ENCODE peak calls at places on chromosomes 7 and 10, in nine cellular contexts. O is adrenal gland, A is B cell, H is neural crest cell, V is endothelial cell, L is glutamatergic neuron, B is spleen, D is H1, M is lower lobe of right lung. Y is an unnamed sample.

GRCh38 chr10:110919971-110920881 is 822 bp downstream of the SHOC2 start:
- DNase-seq in V (peak; percentile 36), M (peak; percentile 62), O (peak; percentile 55), H (peak; percentile 33), A (peak; percentile 69), D (no peak), L (peak; percentile 43), B (no peak), Y (peak; percentile 23)

GRCh38 chr10:13227031-13227430 is 7.1 kb downstream of the UCMA start:
- DNase-seq in L (no peak), D (no peak), B (peak; percentile 11), M (no peak), A (no peak), V (no peak), O (no peak), H (no peak), Y (no peak)

GRCh38 chr10:3805227-3805790 is 20.3 kb upstream of the KLF6 start:
- DNase-seq in B (no peak), V (no peak), L (no peak), O (no peak), A (peak; percentile 70), D (no peak), H (no peak), M (no peak), Y (peak; percentile 57)

GRCh38 chr10:100315603-100316002 is 14.4 kb downstream of the PKD2L1 start:
- DNase-seq in D (no peak), L (no peak), M (no peak), B (no peak), A (no peak), O (no peak), H (no peak), V (no peak), Y (no peak)

GRCh38 chr7:69451715-69452114 is 146.6 kb upstream of the AUTS2 start:
- DNase-seq in O (no peak), L (no peak), B (no peak), A (no peak), M (no peak), V (no peak), H (no peak), D (no peak), Y (no peak)

GRCh38 chr10:79258894-79259293 is 88.4 kb upstream of the PPIF start:
- DNase-seq in M (no peak), D (no peak), O (no peak), A (no peak), L (no peak), H (no peak), B (no peak), V (no peak), Y (no peak)

GRCh38 chr10:72087392-72087968 is 871 bp downstream of the SPOCK2 start:
- DNase-seq in V (no peak), H (no peak), L (peak; percentile 41), D (no peak), M (no peak), O (no peak), A (peak; percentile 64), B (peak; percentile 93), Y (peak; percentile 52)

GRCh38 chr7:28686418-28686800 is 271.7 kb downstream of the TRIL start:
- DNase-seq in V (peak; percentile 22), A (no peak), B (no peak), H (peak; percentile 29), M (no peak), L (no peak), O (no peak), D (no peak), Y (no peak)

GRCh38 chr7:1268866-1269265 is 36.2 kb downstream of the UNCX start:
- DNase-seq in A (no peak), M (no peak), O (no peak), V (no peak), L (no peak), H (no peak), B (no peak), D (no peak), Y (no peak)

GRCh38 chr10:29951441-29951931 is 107.9 kb downstream of the JCAD start:
- DNase-seq in V (no peak), M (no peak), H (no peak), A (no peak), O (peak; percentile 52), D (no peak), L (no peak), B (no peak), Y (no peak)

GRCh38 chr10:96387151-96387550 is 28.3 kb upstream of the OPALIN start:
- DNase-seq in M (no peak), O (no peak), A (no peak), V (no peak), B (no peak), D (no peak), L (no peak), H (no peak), Y (no peak)

GRCh38 chr7:65983965-65984654 is 2.1 kb upstream of the GUSB start:
- DNase-seq in L (no peak), O (no peak), A (peak; percentile 30), B (no peak), M (no peak), D (no peak), V (no peak), H (no peak), Y (no peak)

DNA sequence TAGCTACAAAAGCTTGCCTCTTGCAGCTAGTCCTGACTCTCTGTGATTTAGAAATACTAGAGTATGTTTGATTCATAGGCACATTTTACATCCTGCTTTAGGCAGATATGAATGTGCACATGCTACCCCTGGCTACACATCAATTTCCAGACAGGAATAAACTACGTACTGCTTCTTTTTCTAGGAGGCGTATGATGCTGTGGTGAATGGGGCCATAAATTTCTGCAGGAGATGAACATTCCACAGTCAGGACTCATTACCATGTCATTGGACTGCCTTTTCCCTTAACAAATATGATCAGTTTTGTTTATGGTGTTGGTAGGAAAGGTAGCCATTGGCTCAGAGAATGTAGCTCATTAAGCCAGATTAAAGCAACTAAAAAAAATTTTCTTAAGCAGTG is 50.1 kb upstream of the IFRD1 start:
- DNase-seq in M (no peak), A (no peak), O (no peak), L (no peak), H (no peak), V (no peak), D (no peak), B (no peak), Y (no peak)
- TF ChIP-seq CTCF in M (no peak), A (no peak), O (no peak), L (no peak), H (no peak), V (no peak), D (no peak), B (no peak), Y (no peak)

DNA sequence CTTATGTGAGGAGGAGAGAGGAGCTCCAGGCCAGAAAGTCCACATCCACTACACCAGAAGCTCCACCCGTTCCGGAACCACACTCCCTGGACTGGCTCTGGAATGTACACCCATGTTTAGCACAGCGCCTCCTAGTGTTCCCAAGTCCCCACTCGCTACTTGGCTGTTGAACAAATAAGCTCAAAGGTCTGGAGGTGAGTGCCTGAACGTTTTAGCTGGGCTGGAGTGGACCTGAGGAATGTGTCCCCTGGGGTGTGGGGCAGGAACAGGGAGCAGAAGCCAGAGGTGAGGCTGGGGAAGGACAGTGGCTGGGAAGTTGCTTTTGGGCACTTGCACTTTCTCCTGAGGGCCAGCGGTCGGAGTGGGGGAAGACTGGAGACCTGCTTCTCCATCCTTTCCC is 164.1 kb upstream of the CDCA7L start:
- DNase-seq in L (peak; percentile 54), H (no peak), B (no peak), O (peak; percentile 47), D (no peak), V (peak; percentile 45), A (no peak), M (peak; percentile 56), Y (peak; percentile 35)
- TF ChIP-seq CTCF in L (no peak), H (no peak), B (no peak), O (no peak), D (peak; percentile 57), V (no peak), A (no peak), M (no peak), Y (peak; percentile 37)

GRCh38 chr7:44561481-44561880 is 12.2 kb downstream of the DDX56 start:
- DNase-seq in O (no peak), A (no peak), L (no peak), V (no peak), M (no peak), H (no peak), B (peak; percentile 18), D (no peak), Y (no peak)

GRCh38 chr7:44559485-44559884 is 14.2 kb downstream of the DDX56 start:
- DNase-seq in O (no peak), B (peak; percentile 17), V (no peak), M (no peak), A (no peak), H (no peak), L (no peak), D (no peak), Y (no peak)

GRCh38 chr7:44563171-44563679 is 10.5 kb downstream of the DDX56 start:
- DNase-seq in V (no peak), A (no peak), M (no peak), B (peak; percentile 64), H (no peak), L (no peak), O (no peak), D (no peak), Y (no peak)

GRCh38 chr7:44564606-44565005 is 9.1 kb downstream of the DDX56 start:
- DNase-seq in M (no peak), A (no peak), O (no peak), L (no peak), V (no peak), D (no peak), B (peak; percentile 42), H (no peak), Y (no peak)

DNA sequence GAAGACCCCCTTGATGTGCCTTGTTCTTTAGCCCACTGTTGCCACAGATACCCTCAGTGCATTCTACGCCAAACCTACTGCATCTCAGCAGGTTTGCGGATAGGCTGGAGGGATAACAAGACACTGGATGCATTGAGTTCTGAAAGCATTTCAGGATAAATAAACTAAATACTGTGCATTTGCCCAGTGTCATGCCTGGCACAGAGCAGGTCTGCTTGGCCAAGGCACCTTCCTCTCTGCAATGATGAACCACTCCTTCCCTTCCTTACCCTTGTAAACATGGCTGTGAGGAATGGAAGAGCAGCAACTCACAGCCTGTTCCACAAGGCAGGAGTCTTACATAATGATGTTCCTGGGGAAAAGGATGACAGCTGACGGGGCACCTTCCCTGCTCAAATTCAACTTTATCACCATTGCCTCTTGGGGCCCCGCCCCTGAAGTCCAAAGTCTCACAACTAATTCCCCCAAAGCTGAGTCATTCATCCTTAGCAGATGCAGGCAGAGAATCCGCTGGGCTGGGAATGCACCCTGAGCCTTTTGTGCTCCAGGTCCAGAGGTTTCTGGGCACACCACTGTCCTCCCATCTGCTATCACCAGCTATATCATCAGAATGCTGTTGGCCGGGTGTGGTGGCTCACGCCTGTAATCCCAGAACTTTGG is 11.6 kb downstream of the DDX56 start:
- DNase-seq in A (no peak), H (no peak), D (no peak), L (no peak), B (peak; percentile 40), V (no peak), O (no peak), M (no peak), Y (no peak)
- TF ChIP-seq CTCF in A (no peak), H (no peak), D (no peak), L (no peak), B (no peak), V (no peak), O (no peak), M (no peak), Y (no peak)

DNA sequence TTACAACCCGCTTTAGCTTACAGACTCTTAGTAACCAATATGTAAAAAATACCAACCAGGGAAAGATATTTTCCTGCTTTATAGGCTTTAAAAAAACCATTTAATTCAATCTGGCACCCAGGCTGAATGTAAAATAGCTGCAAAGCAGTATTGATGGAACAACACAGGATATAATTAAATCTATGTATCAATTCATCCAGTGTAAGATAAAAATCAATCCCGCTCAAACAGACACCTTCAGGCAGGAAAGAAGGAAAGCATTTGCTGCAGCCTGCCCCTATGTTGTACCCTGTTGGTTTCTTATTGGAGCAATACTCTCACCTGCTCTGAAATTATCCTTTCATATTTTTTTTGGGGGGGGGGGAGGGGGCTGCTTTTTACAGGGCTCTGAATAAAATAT is 98.7 kb downstream of the NXPH1 start:
- DNase-seq in O (no peak), V (no peak), H (no peak), D (no peak), A (no peak), M (no peak), B (no peak), L (no peak), Y (no peak)
- TF ChIP-seq CTCF in O (no peak), V (no peak), H (no peak), D (no peak), A (no peak), M (no peak), B (no peak), L (no peak), Y (no peak)

Y was measured in GM10248.